ENCODE peak calls at places on chromosomes 13 and 19, in nine cellular contexts. One of them, this sample, is unnamed.

GRCh38 chr13:106587787-106588186 is 19.9 kb upstream of the ARGLU1 start:
- DNase-seq in NB4: no peak
- DNase-seq in uterus: no peak
- DNase-seq in Peyer's patch: no peak
- DNase-seq in tibial nerve: no peak
- DNase-seq in GM12892: no peak
- DNase-seq in H1: no peak
- DNase-seq in suprapubic skin: no peak
- DNase-seq in sigmoid colon: no peak
- DNase-seq in this sample: no peak

GRCh38 chr13:20482275-20482761 is 43.3 kb downstream of the CRYL1 start:
- DNase-seq in NB4: peak; percentile 41
- DNase-seq in uterus: no peak
- DNase-seq in Peyer's patch: no peak
- DNase-seq in tibial nerve: peak; percentile 36
- DNase-seq in GM12892: no peak
- DNase-seq in H1: no peak
- DNase-seq in suprapubic skin: no peak
- DNase-seq in sigmoid colon: no peak
- DNase-seq in this sample: no peak

GRCh38 chr19:47414469-47414868 is 4.9 kb downstream of the MEIS3 start:
- DNase-seq in NB4: peak; percentile 89
- DNase-seq in uterus: no peak
- DNase-seq in Peyer's patch: no peak
- DNase-seq in tibial nerve: no peak
- DNase-seq in GM12892: no peak
- DNase-seq in H1: no peak
- DNase-seq in suprapubic skin: no peak
- DNase-seq in sigmoid colon: no peak
- DNase-seq in this sample: no peak

GRCh38 chr13:27251166-27252088 is at the start of gene RPL21:
- DNase-seq in NB4: peak; percentile 99
- DNase-seq in uterus: peak; percentile 97
- DNase-seq in Peyer's patch: peak; percentile 98
- DNase-seq in tibial nerve: peak; percentile 90
- DNase-seq in GM12892: peak; percentile 72
- DNase-seq in H1: peak; percentile 80
- DNase-seq in suprapubic skin: peak; percentile 98
- DNase-seq in sigmoid colon: peak; percentile 98
- DNase-seq in this sample: peak; percentile 57

GRCh38 chr13:112510002-112510780 is 77.8 kb downstream of the TUBGCP3 start:
- DNase-seq in NB4: peak; percentile 65
- DNase-seq in uterus: no peak
- DNase-seq in Peyer's patch: no peak
- DNase-seq in tibial nerve: no peak
- DNase-seq in GM12892: no peak
- DNase-seq in H1: peak; percentile 53
- DNase-seq in suprapubic skin: no peak
- DNase-seq in sigmoid colon: no peak
- DNase-seq in this sample: peak; percentile 69

GRCh38 chr13:111626371-111627305 is 306.2 kb downstream of the TEX29 start:
- DNase-seq in NB4: no peak
- DNase-seq in uterus: no peak
- DNase-seq in Peyer's patch: no peak
- DNase-seq in tibial nerve: no peak
- DNase-seq in GM12892: no peak
- DNase-seq in H1: no peak
- DNase-seq in suprapubic skin: no peak
- DNase-seq in sigmoid colon: no peak
- DNase-seq in this sample: no peak

GRCh38 chr19:33774751-33775150 is 21.9 kb upstream of the KCTD15 start:
- DNase-seq in NB4: no peak
- DNase-seq in uterus: no peak
- DNase-seq in Peyer's patch: no peak
- DNase-seq in tibial nerve: no peak
- DNase-seq in GM12892: no peak
- DNase-seq in H1: no peak
- DNase-seq in suprapubic skin: no peak
- DNase-seq in sigmoid colon: no peak
- DNase-seq in this sample: no peak

GRCh38 chr13:66673401-66673800 is 556.7 kb downstream of the PCDH9 start:
- DNase-seq in NB4: no peak
- DNase-seq in uterus: no peak
- DNase-seq in Peyer's patch: no peak
- DNase-seq in tibial nerve: no peak
- DNase-seq in GM12892: no peak
- DNase-seq in H1: no peak
- DNase-seq in suprapubic skin: no peak
- DNase-seq in sigmoid colon: no peak
- DNase-seq in this sample: no peak

GRCh38 chr19:53927745-53928144 is 18.7 kb downstream of the CACNG7 start:
- DNase-seq in NB4: peak; percentile 64
- DNase-seq in uterus: no peak
- DNase-seq in Peyer's patch: no peak
- DNase-seq in tibial nerve: no peak
- DNase-seq in GM12892: no peak
- DNase-seq in H1: peak; percentile 79
- DNase-seq in suprapubic skin: no peak
- DNase-seq in sigmoid colon: no peak
- DNase-seq in this sample: no peak

GRCh38 chr13:82477436-82477835 is 1404.8 kb downstream of the SLITRK1 start:
- DNase-seq in NB4: no peak
- DNase-seq in uterus: no peak
- DNase-seq in Peyer's patch: no peak
- DNase-seq in tibial nerve: no peak
- DNase-seq in GM12892: no peak
- DNase-seq in H1: no peak
- DNase-seq in suprapubic skin: no peak
- DNase-seq in sigmoid colon: no peak
- DNase-seq in this sample: no peak

GRCh38 chr13:104823709-104824108 is 1711.8 kb downstream of the EFNB2 start:
- DNase-seq in NB4: no peak
- DNase-seq in uterus: no peak
- DNase-seq in Peyer's patch: no peak
- DNase-seq in tibial nerve: no peak
- DNase-seq in GM12892: no peak
- DNase-seq in H1: no peak
- DNase-seq in suprapubic skin: no peak
- DNase-seq in sigmoid colon: no peak
- DNase-seq in this sample: no peak
- TF ChIP-seq POLR2A in NB4: no peak
- TF ChIP-seq POLR2A in uterus: no peak
- TF ChIP-seq POLR2A in Peyer's patch: no peak
- TF ChIP-seq POLR2A in tibial nerve: no peak
- TF ChIP-seq POLR2A in GM12892: no peak
- TF ChIP-seq POLR2A in H1: no peak
- TF ChIP-seq POLR2A in suprapubic skin: no peak
- TF ChIP-seq POLR2A in sigmoid colon: no peak
- TF ChIP-seq POLR2A in this sample: no peak

DNA sequence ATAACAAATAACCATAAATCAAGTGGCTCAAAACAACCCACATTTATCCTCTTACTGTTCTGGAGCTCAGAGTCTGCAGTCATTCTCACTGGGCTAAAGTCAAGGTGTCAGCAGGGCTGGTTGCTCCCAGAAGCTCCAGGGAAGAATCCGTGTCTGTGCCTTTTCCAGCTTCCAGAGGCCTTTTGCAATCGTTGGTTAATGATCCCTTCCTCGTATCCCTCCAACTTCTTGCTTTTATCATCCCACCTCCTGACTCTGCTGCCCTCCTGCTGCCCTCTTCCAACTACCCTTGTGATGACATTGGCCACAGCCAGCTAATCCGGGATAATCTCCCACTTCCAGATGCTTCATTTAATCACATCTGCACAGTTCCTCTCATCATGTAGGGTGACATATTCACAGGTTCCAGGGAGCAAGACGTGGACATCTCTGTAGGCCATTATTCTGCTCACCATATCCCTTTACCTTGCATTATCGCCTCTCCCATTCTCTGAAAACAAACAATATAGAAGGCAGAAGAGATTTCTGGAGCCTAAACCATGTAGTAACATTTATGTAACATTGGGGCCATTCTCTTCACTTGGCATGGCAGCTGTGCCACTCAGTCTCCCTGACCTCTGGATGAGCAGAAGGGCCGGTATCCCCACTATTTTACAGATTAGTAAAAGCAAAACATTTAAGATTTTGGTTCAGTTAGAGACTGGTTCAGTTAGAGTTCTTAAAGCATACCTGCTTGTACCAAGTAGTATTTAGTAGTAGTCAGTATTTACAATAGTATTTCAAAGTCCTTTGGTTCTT is 53.5 kb downstream of the RFC3 start:
- DNase-seq in NB4: no peak
- DNase-seq in uterus: no peak
- DNase-seq in Peyer's patch: no peak
- DNase-seq in tibial nerve: no peak
- DNase-seq in GM12892: no peak
- DNase-seq in H1: no peak
- DNase-seq in suprapubic skin: no peak
- DNase-seq in sigmoid colon: no peak
- DNase-seq in this sample: no peak
- TF ChIP-seq POLR2A in NB4: no peak
- TF ChIP-seq POLR2A in uterus: no peak
- TF ChIP-seq POLR2A in Peyer's patch: no peak
- TF ChIP-seq POLR2A in tibial nerve: no peak
- TF ChIP-seq POLR2A in GM12892: no peak
- TF ChIP-seq POLR2A in H1: no peak
- TF ChIP-seq POLR2A in suprapubic skin: no peak
- TF ChIP-seq POLR2A in sigmoid colon: no peak
- TF ChIP-seq POLR2A in this sample: no peak

GRCh38 chr19:10279737-10280442 is 6.9 kb upstream of the ICAM4 start:
- DNase-seq in NB4: peak; percentile 87
- DNase-seq in uterus: no peak
- DNase-seq in Peyer's patch: peak; percentile 49
- DNase-seq in tibial nerve: no peak
- DNase-seq in GM12892: no peak
- DNase-seq in H1: no peak
- DNase-seq in suprapubic skin: no peak
- DNase-seq in sigmoid colon: no peak
- DNase-seq in this sample: no peak

GRCh38 chr19:10284641-10285278 is 2.0 kb upstream of the ICAM4 start:
- DNase-seq in NB4: peak; percentile 39
- DNase-seq in uterus: no peak
- DNase-seq in Peyer's patch: no peak
- DNase-seq in tibial nerve: no peak
- DNase-seq in GM12892: no peak
- DNase-seq in H1: no peak
- DNase-seq in suprapubic skin: no peak
- DNase-seq in sigmoid colon: no peak
- DNase-seq in this sample: no peak

GRCh38 chr19:10283786-10284540 is 2.8 kb upstream of the ICAM4 start:
- DNase-seq in NB4: peak; percentile 40
- DNase-seq in uterus: no peak
- DNase-seq in Peyer's patch: no peak
- DNase-seq in tibial nerve: no peak
- DNase-seq in GM12892: no peak
- DNase-seq in H1: no peak
- DNase-seq in suprapubic skin: no peak
- DNase-seq in sigmoid colon: no peak
- DNase-seq in this sample: no peak

GRCh38 chr19:10285393-10285792 is 1.4 kb upstream of the ICAM4 start:
- DNase-seq in NB4: peak; percentile 71
- DNase-seq in uterus: no peak
- DNase-seq in Peyer's patch: no peak
- DNase-seq in tibial nerve: no peak
- DNase-seq in GM12892: no peak
- DNase-seq in H1: no peak
- DNase-seq in suprapubic skin: no peak
- DNase-seq in sigmoid colon: no peak
- DNase-seq in this sample: no peak

DNA sequence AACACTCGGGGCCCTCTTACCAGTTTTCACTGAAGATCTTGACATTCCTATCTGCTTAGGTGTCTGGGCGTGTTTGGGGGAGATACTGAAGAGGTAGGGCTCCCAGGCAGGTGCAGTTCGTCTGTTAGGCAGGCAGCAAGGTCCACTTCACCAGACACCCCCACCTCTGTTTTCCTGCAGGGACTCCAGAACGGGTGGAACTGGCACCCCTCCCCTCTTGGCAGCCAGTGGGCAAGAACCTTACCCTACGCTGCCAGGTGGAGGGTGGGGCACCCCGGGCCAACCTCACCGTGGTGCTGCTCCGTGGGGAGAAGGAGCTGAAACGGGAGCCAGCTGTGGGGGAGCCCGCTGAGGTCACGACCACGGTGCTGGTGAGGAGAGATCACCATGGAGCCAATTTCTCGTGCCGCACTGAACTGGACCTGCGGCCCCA is 3.4 kb upstream of the ICAM4 start:
- DNase-seq in NB4: no peak
- DNase-seq in uterus: no peak
- DNase-seq in Peyer's patch: no peak
- DNase-seq in tibial nerve: no peak
- DNase-seq in GM12892: no peak
- DNase-seq in H1: no peak
- DNase-seq in suprapubic skin: no peak
- DNase-seq in sigmoid colon: no peak
- DNase-seq in this sample: no peak
- TF ChIP-seq POLR2A in NB4: no peak
- TF ChIP-seq POLR2A in uterus: no peak
- TF ChIP-seq POLR2A in Peyer's patch: no peak
- TF ChIP-seq POLR2A in tibial nerve: no peak
- TF ChIP-seq POLR2A in GM12892: no peak
- TF ChIP-seq POLR2A in H1: no peak
- TF ChIP-seq POLR2A in suprapubic skin: no peak
- TF ChIP-seq POLR2A in sigmoid colon: no peak
- TF ChIP-seq POLR2A in this sample: no peak

GRCh38 chr19:2119916-2120785 is 23.4 kb downstream of the IZUMO4 start:
- DNase-seq in NB4: no peak
- DNase-seq in uterus: no peak
- DNase-seq in Peyer's patch: no peak
- DNase-seq in tibial nerve: no peak
- DNase-seq in GM12892: no peak
- DNase-seq in H1: no peak
- DNase-seq in suprapubic skin: no peak
- DNase-seq in sigmoid colon: no peak
- DNase-seq in this sample: no peak

GRCh38 chr19:2121416-2122051 is 24.8 kb downstream of the IZUMO4 start:
- DNase-seq in NB4: no peak
- DNase-seq in uterus: no peak
- DNase-seq in Peyer's patch: no peak
- DNase-seq in tibial nerve: no peak
- DNase-seq in GM12892: no peak
- DNase-seq in H1: no peak
- DNase-seq in suprapubic skin: no peak
- DNase-seq in sigmoid colon: no peak
- DNase-seq in this sample: no peak

GRCh38 chr19:2122251-2122650 is 25.5 kb downstream of the IZUMO4 start:
- DNase-seq in NB4: no peak
- DNase-seq in uterus: no peak
- DNase-seq in Peyer's patch: no peak
- DNase-seq in tibial nerve: no peak
- DNase-seq in GM12892: no peak
- DNase-seq in H1: no peak
- DNase-seq in suprapubic skin: no peak
- DNase-seq in sigmoid colon: no peak
- DNase-seq in this sample: no peak

GRCh38 chr19:2122982-2123381 is 26.3 kb downstream of the IZUMO4 start:
- DNase-seq in NB4: no peak
- DNase-seq in uterus: no peak
- DNase-seq in Peyer's patch: no peak
- DNase-seq in tibial nerve: no peak
- DNase-seq in GM12892: no peak
- DNase-seq in H1: no peak
- DNase-seq in suprapubic skin: no peak
- DNase-seq in sigmoid colon: no peak
- DNase-seq in this sample: no peak

GRCh38 chr19:2120821-2121220 is 24.1 kb downstream of the IZUMO4 start:
- DNase-seq in NB4: no peak
- DNase-seq in uterus: no peak
- DNase-seq in Peyer's patch: no peak
- DNase-seq in tibial nerve: no peak
- DNase-seq in GM12892: no peak
- DNase-seq in H1: no peak
- DNase-seq in suprapubic skin: no peak
- DNase-seq in sigmoid colon: no peak
- DNase-seq in this sample: no peak
- TF ChIP-seq POLR2A in NB4: no peak
- TF ChIP-seq POLR2A in uterus: no peak
- TF ChIP-seq POLR2A in Peyer's patch: no peak
- TF ChIP-seq POLR2A in tibial nerve: no peak
- TF ChIP-seq POLR2A in GM12892: no peak
- TF ChIP-seq POLR2A in H1: no peak
- TF ChIP-seq POLR2A in suprapubic skin: no peak
- TF ChIP-seq POLR2A in sigmoid colon: no peak
- TF ChIP-seq POLR2A in this sample: no peak